ENCODE peak calls at places on chromosomes 12 and 14, in four cellular contexts. Y, T, W and G are unnamed samples.

GRCh38 chr12:111991946-111992345 is 21.0 kb downstream of the TMEM116 start:
- DNase-seq in W (no peak), Y (no peak), T (no peak), G (no peak)

GRCh38 chr14:75531660-75532317 is 9.5 kb downstream of the BATF start:
- DNase-seq in W (no peak), Y (no peak), T (no peak), G (no peak)

GRCh38 chr14:84036863-84037262 is 1493.1 kb upstream of the FLRT2 start:
- DNase-seq in T (no peak), Y (peak), W (no peak), G (no peak)

GRCh38 chr14:52348796-52349195 is 34.7 kb downstream of the PTGER2 start:
- DNase-seq in T (no peak), W (no peak), Y (no peak), G (no peak)

GRCh38 chr12:116766746-116767145 is 28.6 kb downstream of the RNFT2 start:
- DNase-seq in Y (no peak), W (no peak), T (no peak), G (no peak)

GRCh38 chr12:93461503-93461902 is 5.8 kb upstream of the MRPL42 start:
- DNase-seq in Y (no peak), T (no peak), W (no peak), G (no peak)

GRCh38 chr14:104228221-104228620 is 89.8 kb downstream of the KIF26A start:
- DNase-seq in W (peak), T (peak), Y (no peak), G (no peak)

GRCh38 chr12:55996715-55997534 is at the start of gene SUOX:
- DNase-seq in W (peak), T (peak), Y (peak), G (peak)

GRCh38 chr12:132621657-132622435 is 3.3 kb downstream of the P2RX2 start:
- DNase-seq in Y (no peak), T (no peak), W (no peak), G (no peak)

GRCh38 chr12:120323772-120324171 is 3.8 kb downstream of the PLA2G1B start:
- DNase-seq in W (no peak), T (no peak), Y (no peak), G (no peak)

GRCh38 chr14:60245316-60246177 is 3.5 kb upstream of the PPM1A start:
- DNase-seq in Y (no peak), W (no peak), T (no peak), G (no peak)

GRCh38 chr12:704516-705242 is 41.4 kb upstream of the NINJ2 start:
- DNase-seq in Y (no peak), T (no peak), W (no peak), G (no peak)

GRCh38 chr12:55931780-55932545 is 1.0 kb downstream of the DGKA start:
- DNase-seq in Y (no peak), T (peak), W (peak), G (peak)

GRCh38 chr12:1445807-1446206 is 148.6 kb downstream of the FBXL14 start:
- DNase-seq in Y (no peak), T (no peak), W (no peak), G (no peak)

GRCh38 chr12:76922821-76923315 is 44.0 kb upstream of the CSRP2 start:
- DNase-seq in W (no peak), T (no peak), Y (no peak), G (no peak)

GRCh38 chr14:89022274-89022673 is 197.8 kb downstream of the TTC8 start:
- DNase-seq in T (no peak), Y (no peak), W (no peak), G (no peak)

GRCh38 chr14:104389326-104390220 is 190.0 kb upstream of the C14orf180 start:
- DNase-seq in T (no peak), W (peak), Y (no peak), G (no peak)

GRCh38 chr12:74365178-74365964 is 172.3 kb upstream of the ATXN7L3B start:
- DNase-seq in W (no peak), T (no peak), Y (no peak), G (peak)

GRCh38 chr12:93824514-93825500 is 147.6 kb downstream of the CRADD start:
- DNase-seq in Y (no peak), T (no peak), W (no peak), G (no peak)

GRCh38 chr12:118055144-118055557 is 5.8 kb downstream of the WSB2 start:
- DNase-seq in W (no peak), Y (no peak), T (peak), G (peak)

GRCh38 chr12:2583642-2584041 is 211.1 kb upstream of the FKBP4 start:
- DNase-seq in Y (no peak), W (no peak), T (no peak), G (no peak)

GRCh38 chr14:104758981-104759975 is 6.3 kb downstream of the SIVA1 start:
- DNase-seq in T (no peak), W (no peak), Y (no peak), G (no peak)